ENCODE peak calls at places on chromosome 6, in nine cellular contexts. S, Q, V, U, L, H, G, N and Y are unnamed samples.

GRCh38 chr6:119234941-119235340 is 114.6 kb downstream of the MAN1A1 start:
- DNase-seq in S (no peak), Q (no peak), V (no peak), U (no peak), L (no peak), H (no peak), G (no peak), N (no peak), Y (no peak)

GRCh38 chr6:168560126-168560525 is 119.1 kb downstream of the SMOC2 start:
- DNase-seq in S (no peak), Q (no peak), V (no peak), U (peak; percentile 3), L (no peak), H (no peak), G (no peak), N (no peak), Y (no peak)

GRCh38 chr6:40552926-40553325 is 34.2 kb downstream of the LRFN2 start:
- DNase-seq in S (no peak), Q (no peak), V (no peak), U (no peak), L (no peak), H (no peak), G (no peak), N (no peak), Y (no peak)

GRCh38 chr6:79232696-79233462 is 1.6 kb downstream of the HMGN3 start:
- DNase-seq in S (no peak), Q (no peak), V (no peak), U (no peak), L (no peak), H (no peak), G (no peak), N (no peak), Y (no peak)

GRCh38 chr6:4342407-4343137 is 207.2 kb upstream of the ECI2 start:
- DNase-seq in S (no peak), Q (peak; percentile 44), V (no peak), U (no peak), L (no peak), H (peak; percentile 24), G (no peak), N (peak; percentile 51), Y (no peak)

GRCh38 chr6:169827372-169827771 is 76.0 kb downstream of the ERMARD start:
- DNase-seq in S (no peak), Q (no peak), V (no peak), U (peak; percentile 46), L (no peak), H (no peak), G (no peak), N (no peak), Y (no peak)

GRCh38 chr6:170129691-170130171 is 161.1 kb downstream of the DLL1 start:
- DNase-seq in S (peak; percentile 27), Q (no peak), V (no peak), U (no peak), L (no peak), H (no peak), G (peak; percentile 12), N (no peak), Y (no peak)

GRCh38 chr6:33692078-33692759 is 19.3 kb downstream of the UQCC2 start:
- DNase-seq in S (peak; percentile 62), Q (no peak), V (no peak), U (no peak), L (no peak), H (no peak), G (peak; percentile 75), N (no peak), Y (no peak)

DNA sequence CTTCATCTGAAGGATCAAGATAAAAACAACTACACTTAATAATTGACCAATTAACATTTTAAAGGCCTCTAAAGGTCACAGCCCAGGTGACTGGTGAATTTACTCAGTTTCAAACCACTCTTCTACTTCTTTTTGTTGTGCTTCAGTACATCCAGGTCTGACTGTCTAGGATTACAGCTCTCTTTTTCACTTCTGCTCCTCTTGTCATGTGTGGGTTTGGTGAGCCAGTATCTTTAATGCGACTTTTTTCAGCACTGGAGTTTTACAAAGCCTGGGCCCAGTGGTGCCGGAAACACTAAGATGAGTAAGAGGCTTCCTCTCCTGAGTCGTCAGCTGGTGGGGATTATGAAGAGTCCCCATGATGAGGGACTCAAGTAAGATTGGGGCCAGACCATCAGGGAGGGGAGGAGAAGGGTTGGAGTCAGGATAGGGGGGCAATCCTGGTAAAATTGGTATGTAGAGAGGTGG is 27.0 kb downstream of the HECA start:
- DNase-seq in S (no peak), Q (no peak), V (no peak), U (no peak), L (peak; percentile 88), H (peak; percentile 82), G (no peak), N (no peak), Y (peak; percentile 85)
- TF ChIP-seq CTCF in S (no peak), Q (no peak), V (no peak), U (no peak), L (no peak), H (no peak), G (no peak), N (no peak), Y (no peak)

GRCh38 chr6:122833229-122833556 is 44.1 kb downstream of the SMPDL3A start:
- DNase-seq in S (no peak), Q (no peak), V (no peak), U (no peak), L (no peak), H (no peak), G (no peak), N (no peak), Y (no peak)
- TF ChIP-seq CTCF in S (no peak), Q (no peak), V (no peak), U (no peak), L (no peak), H (no peak), G (no peak), N (no peak), Y (no peak)

GRCh38 chr6:29200767-29201662 is 30.3 kb downstream of the OR2J2 start:
- DNase-seq in S (no peak), Q (no peak), V (no peak), U (no peak), L (no peak), H (no peak), G (no peak), N (no peak), Y (no peak)
- TF ChIP-seq CTCF in S (no peak), Q (no peak), V (no peak), U (no peak), L (no peak), H (no peak), G (no peak), N (no peak), Y (no peak)

GRCh38 chr6:77173472-77174074 is 289.7 kb downstream of the HTR1B start:
- DNase-seq in S (no peak), Q (peak; percentile 13), V (no peak), U (no peak), L (no peak), H (no peak), G (no peak), N (no peak), Y (no peak)
- TF ChIP-seq CTCF in S (no peak), Q (peak; percentile 27), V (no peak), U (no peak), L (no peak), H (no peak), G (no peak), N (no peak), Y (no peak)

DNA sequence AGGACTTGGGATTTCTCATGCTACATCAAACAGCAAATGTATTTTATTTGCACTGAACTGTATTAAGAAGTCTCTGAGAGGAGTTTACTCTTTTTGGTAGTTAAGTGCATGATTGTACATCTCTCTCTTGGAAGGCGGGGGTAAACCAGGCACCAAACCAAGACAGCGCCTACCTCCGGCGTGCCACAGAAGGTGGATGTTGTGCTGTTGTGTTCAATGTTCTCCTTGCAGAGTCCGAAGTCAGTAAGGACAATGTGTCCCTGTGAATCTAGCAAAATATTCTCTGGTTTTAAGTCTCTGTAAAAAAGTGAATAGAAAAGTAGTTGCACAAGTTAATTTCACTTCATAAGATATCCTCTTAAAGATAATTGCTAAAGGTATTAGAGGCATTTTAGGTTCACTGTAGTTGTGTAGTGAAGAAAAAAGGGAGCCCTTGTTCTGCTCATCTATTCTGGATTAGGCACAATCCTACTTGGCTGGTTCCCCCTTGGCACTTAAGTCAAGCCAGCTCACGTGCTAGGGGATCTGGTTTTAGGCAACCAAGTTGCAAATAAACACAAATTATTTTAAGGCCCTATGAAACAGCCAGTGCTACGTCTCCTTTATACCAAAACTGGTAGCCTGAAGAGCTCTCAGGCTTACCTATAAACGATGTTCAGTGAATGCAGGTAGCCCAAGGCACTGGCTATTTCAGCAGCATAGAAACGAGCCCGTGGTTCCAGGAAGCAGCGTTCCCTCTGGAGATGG is 119.8 kb upstream of the SLC2A12 start:
- DNase-seq in S (no peak), Q (peak; percentile 17), V (no peak), U (no peak), L (no peak), H (no peak), G (no peak), N (no peak), Y (no peak)
- TF ChIP-seq CTCF in S (no peak), Q (no peak), V (no peak), U (no peak), L (no peak), H (no peak), G (no peak), N (no peak), Y (no peak)

GRCh38 chr6:24720131-24720603 is 1.2 kb upstream of the C6orf62 start:
- DNase-seq in S (peak; percentile 67), Q (peak; percentile 28), V (peak; percentile 87), U (peak; percentile 92), L (peak; percentile 61), H (peak; percentile 69), G (peak; percentile 47), N (peak; percentile 34), Y (peak; percentile 76)

GRCh38 chr6:24719125-24719931 is at the start of gene C6orf62:
- DNase-seq in S (peak; percentile 25), Q (peak; percentile 30), V (peak; percentile 56), U (peak; percentile 86), L (peak; percentile 49), H (peak; percentile 53), G (no peak), N (no peak), Y (peak; percentile 79)

GRCh38 chr6:24718449-24719124 is 367 bp downstream of the C6orf62 start:
- DNase-seq in S (no peak), Q (no peak), V (no peak), U (no peak), L (no peak), H (no peak), G (no peak), N (no peak), Y (no peak)

GRCh38 chr6:24721461-24722215 is 2.7 kb upstream of the C6orf62 start:
- DNase-seq in S (peak; percentile 89), Q (peak; percentile 86), V (no peak), U (peak; percentile 97), L (peak; percentile 65), H (no peak), G (peak; percentile 91), N (no peak), Y (no peak)

GRCh38 chr6:24720604-24721460 is 1.9 kb upstream of the C6orf62 start:
- DNase-seq in S (peak; percentile 100), Q (peak; percentile 100), V (peak; percentile 100), U (peak; percentile 100), L (peak; percentile 96), H (peak; percentile 99), G (peak; percentile 100), N (peak; percentile 100), Y (peak; percentile 100)
- TF ChIP-seq CTCF in S (peak; percentile 10), Q (no peak), V (no peak), U (no peak), L (no peak), H (no peak), G (peak; percentile 17), N (no peak), Y (no peak)